ENCODE peak calls at places on chromosomes 1 and 21, in six cellular contexts. J is activated T-cell treated with anti-CD3 and anti-CD28 coated beads for 24 hours, Q is HS-5, L is EH, G is Karpas-422, A is RWPE1. H is an unnamed sample.

GRCh38 chr1:179814513-179814838 is 63.1 kb downstream of the TOR1AIP2 start:
- DNase-seq in J (no peak), Q (no peak), L (no peak), G (no peak), A (no peak), H (no peak)

GRCh38 chr1:211591980-211592493 is 13.1 kb upstream of the SLC30A1 start:
- DNase-seq in J (no peak), Q (peak; percentile 60), L (peak; percentile 89), G (no peak), A (peak; percentile 72), H (no peak)

GRCh38 chr1:97451422-97451821 is 469.4 kb downstream of the DPYD start:
- DNase-seq in J (no peak), Q (no peak), L (no peak), G (no peak), A (no peak), H (no peak)

GRCh38 chr1:183583466-183583865 is 6.8 kb downstream of the NCF2 start:
- DNase-seq in J (no peak), Q (no peak), L (no peak), G (no peak), A (no peak), H (peak; percentile 17)

GRCh38 chr1:119286587-119287181 is 81.9 kb upstream of the HAO2 start:
- DNase-seq in J (peak; percentile 4), Q (no peak), L (peak; percentile 34), G (peak; percentile 83), A (peak; percentile 35), H (peak; percentile 5)

GRCh38 chr1:67683736-67684525 is 1.1 kb upstream of the GADD45A start:
- DNase-seq in J (peak; percentile 43), Q (no peak), L (peak; percentile 34), G (no peak), A (peak; percentile 20), H (peak; percentile 16)

GRCh38 chr21:41895643-41896493 is 16.7 kb upstream of the PRDM15 start:
- DNase-seq in J (peak; percentile 48), Q (no peak), L (no peak), G (peak; percentile 77), A (no peak), H (no peak)

GRCh38 chr1:109371271-109371739 is 26.4 kb downstream of the SORT1 start:
- DNase-seq in J (peak; percentile 2), Q (peak; percentile 52), L (peak; percentile 89), G (no peak), A (no peak), H (no peak)

GRCh38 chr1:9422921-9423505 is 116.3 kb upstream of the SLC25A33 start:
- DNase-seq in J (no peak), Q (no peak), L (no peak), G (no peak), A (no peak), H (no peak)

GRCh38 chr1:151166506-151166956 is 587 bp downstream of the SCNM1 start:
- DNase-seq in J (no peak), Q (no peak), L (peak; percentile 83), G (peak; percentile 80), A (peak; percentile 61), H (no peak)

GRCh38 chr1:159889821-159890252 is 10.1 kb downstream of the CFAP45 start:
- DNase-seq in J (no peak), Q (peak; percentile 93), L (peak; percentile 99), G (peak; percentile 74), A (peak; percentile 76), H (peak; percentile 33)

GRCh38 chr1:84299536-84300260 is 1.8 kb upstream of the SAMD13 start:
- DNase-seq in J (no peak), Q (no peak), L (no peak), G (no peak), A (no peak), H (no peak)

GRCh38 chr1:206809504-206810084 is 37.3 kb upstream of the IL10 start:
- DNase-seq in J (peak; percentile 43), Q (no peak), L (peak; percentile 60), G (peak; percentile 63), A (peak; percentile 68), H (peak; percentile 24)

GRCh38 chr1:218377143-218377660 is 32.1 kb downstream of the TGFB2 start:
- DNase-seq in J (peak; percentile 69), Q (peak; percentile 97), L (peak; percentile 99), G (no peak), A (peak; percentile 97), H (peak; percentile 95)

GRCh38 chr1:112998592-112999235 is 42.7 kb upstream of the SLC16A1 start:
- DNase-seq in J (no peak), Q (no peak), L (peak; percentile 68), G (no peak), A (no peak), H (no peak)

GRCh38 chr1:51304360-51304759 is 26.0 kb downstream of the TTC39A start:
- DNase-seq in J (no peak), Q (no peak), L (no peak), G (no peak), A (no peak), H (no peak)

GRCh38 chr1:48026275-48026674 is 29.1 kb upstream of the TRABD2B start:
- DNase-seq in J (no peak), Q (no peak), L (no peak), G (no peak), A (peak; percentile 57), H (no peak)

GRCh38 chr1:96234299-96234698 is 487.3 kb upstream of the PTBP2 start:
- DNase-seq in J (no peak), Q (no peak), L (no peak), G (no peak), A (peak; percentile 10), H (no peak)

GRCh38 chr1:174872615-174873058 is 127.1 kb upstream of the CACYBP start:
- DNase-seq in J (no peak), Q (no peak), L (peak; percentile 3), G (no peak), A (peak; percentile 6), H (no peak)

GRCh38 chr1:113928129-113928949 is 785 bp upstream of the HIPK1 start:
- DNase-seq in J (no peak), Q (no peak), L (peak; percentile 40), G (peak; percentile 79), A (no peak), H (no peak)

GRCh38 chr1:230976825-230977747 is 1.6 kb downstream of the TTC13 start:
- DNase-seq in J (no peak), Q (no peak), L (no peak), G (peak; percentile 74), A (no peak), H (no peak)

GRCh38 chr1:248838357-248839167 is 538 bp downstream of the ZNF672 start:
- DNase-seq in J (peak; percentile 75), Q (no peak), L (peak; percentile 93), G (peak; percentile 96), A (peak; percentile 90), H (peak; percentile 88)

GRCh38 chr1:41353744-41354143 is 7.5 kb upstream of the FOXO6 start:
- DNase-seq in J (no peak), Q (no peak), L (peak; percentile 47), G (no peak), A (no peak), H (no peak)

GRCh38 chr1:66166746-66167145 is 367.2 kb upstream of the SGIP1 start:
- DNase-seq in J (no peak), Q (no peak), L (no peak), G (no peak), A (no peak), H (no peak)

GRCh38 chr1:165185161-165185889 is 171.2 kb downstream of the LMX1A start:
- DNase-seq in J (no peak), Q (no peak), L (no peak), G (no peak), A (no peak), H (no peak)

GRCh38 chr1:31626451-31627202 is 9.1 kb downstream of the HCRTR1 start:
- DNase-seq in J (no peak), Q (no peak), L (peak; percentile 68), G (no peak), A (no peak), H (no peak)

H was measured in NCI-H460.